ENCODE peak calls at places on chromosomes 2 and 18, in five cellular contexts. F is GM04504, D is posterior cingulate gyrus, J is foreskin keratinocyte, K is smooth muscle cell of the brain vasculature. Y is an unnamed sample.

GRCh38 chr2:85601771-85602475 is 575 bp downstream of the TMEM150A start:
- DNase-seq in J (no peak), K (no peak), D (peak), F (peak), Y (no peak)

GRCh38 chr2:2187196-2187595 is 143.9 kb downstream of the MYT1L start:
- DNase-seq in K (no peak), D (no peak), F (no peak), J (no peak), Y (no peak)

GRCh38 chr2:145644820-145645302 is 1124.9 kb upstream of the ZEB2 start:
- DNase-seq in D (no peak), K (no peak), F (no peak), J (no peak), Y (peak)

GRCh38 chr2:190468814-190469569 is 60.8 kb downstream of the MFSD6 start:
- DNase-seq in K (peak), F (peak), J (peak), D (no peak), Y (peak)

GRCh38 chr18:2901405-2901989 is 54.7 kb downstream of the EMILIN2 start:
- DNase-seq in D (no peak), F (peak), K (no peak), J (no peak), Y (no peak)

GRCh38 chr2:215968499-215968898 is 44.9 kb downstream of the MREG start:
- DNase-seq in J (no peak), K (no peak), D (no peak), F (no peak), Y (no peak)

GRCh38 chr2:127429844-127430425 is 11.7 kb downstream of the PROC start:
- DNase-seq in F (no peak), J (no peak), D (no peak), K (no peak), Y (no peak)

GRCh38 chr2:231807020-231807419 is 20.8 kb downstream of the COPS7B start:
- DNase-seq in D (no peak), F (peak), J (no peak), K (no peak), Y (no peak)

GRCh38 chr2:34734662-34735061 is 1135.6 kb upstream of the FAM98A start:
- DNase-seq in F (no peak), K (no peak), D (no peak), J (peak), Y (no peak)

GRCh38 chr2:239445771-239446524 is 45.1 kb upstream of the HDAC4 start:
- DNase-seq in F (no peak), J (no peak), K (no peak), D (no peak), Y (no peak)

GRCh38 chr2:22601007-22601406 is 784.0 kb upstream of the KLHL29 start:
- DNase-seq in K (no peak), D (no peak), F (no peak), J (no peak), Y (no peak)